ENCODE peak calls at places on chromosomes 7 and 10, in four cellular contexts. C, M, F and D are unnamed samples.

GRCh38 chr10:115941247-115941840 is 331.7 kb downstream of the GFRA1 start:
- DNase-seq in C (no peak), M (no peak), F (no peak), D (no peak)

GRCh38 chr10:129881641-129882040 is 82.4 kb downstream of the EBF3 start:
- DNase-seq in C (no peak), M (no peak), F (no peak), D (no peak)

GRCh38 chr10:5196613-5197234 is at the start of gene AKR1C4:
- DNase-seq in C (peak; percentile 50), M (no peak), F (no peak), D (no peak)

GRCh38 chr7:7595451-7595850 is 28.8 kb downstream of the MIOS start:
- DNase-seq in C (peak; percentile 46), M (no peak), F (no peak), D (no peak)

GRCh38 chr7:42233166-42233565 is 3.8 kb downstream of the GLI3 start:
- DNase-seq in C (no peak), M (no peak), F (no peak), D (no peak)

GRCh38 chr7:88328787-88329186 is 22.1 kb upstream of the STEAP4 start:
- DNase-seq in C (no peak), M (no peak), F (no peak), D (no peak)

GRCh38 chr10:126191192-126191591 is 197.1 kb downstream of the ADAM12 start:
- DNase-seq in C (no peak), M (no peak), F (no peak), D (no peak)

GRCh38 chr7:64947252-64948000 is 43.4 kb downstream of the ZNF117 start:
- DNase-seq in C (no peak), M (no peak), F (no peak), D (no peak)

GRCh38 chr10:128883126-128884060 is 583.6 kb upstream of the MGMT start:
- DNase-seq in C (no peak), M (no peak), F (no peak), D (no peak)

GRCh38 chr7:54788664-54789063 is 29.7 kb upstream of the SEC61G start:
- DNase-seq in C (peak; percentile 94), M (no peak), F (no peak), D (no peak)

GRCh38 chr7:44590910-44591309 is 8.9 kb upstream of the TMED4 start:
- DNase-seq in C (no peak), M (no peak), F (no peak), D (no peak)

GRCh38 chr7:43864126-43864525 is 5.2 kb downstream of the MRPS24 start:
- DNase-seq in C (no peak), M (no peak), F (no peak), D (no peak)